ENCODE peak calls at places on chromosome 19, in six cellular contexts. J, Z, Y, F, Q and N are unnamed samples.

GRCh38 chr19:29665826-29666633 is 769 bp downstream of the PLEKHF1 start:
- DNase-seq in J (no peak), Z (peak), Y (peak), F (no peak), Q (peak), N (no peak)

GRCh38 chr19:41929536-41930071 is 1.4 kb upstream of the ERFL start:
- DNase-seq in J (no peak), Z (no peak), Y (no peak), F (no peak), Q (no peak), N (no peak)

GRCh38 chr19:31294189-31294588 is 55.0 kb downstream of the TSHZ3 start:
- DNase-seq in J (no peak), Z (no peak), Y (no peak), F (no peak), Q (no peak), N (no peak)

GRCh38 chr19:38596057-38596981 is 21.4 kb downstream of the MAP4K1 start:
- DNase-seq in J (no peak), Z (no peak), Y (no peak), F (peak), Q (no peak), N (no peak)

GRCh38 chr19:13996928-13997636 is 9.0 kb downstream of the RFX1 start:
- DNase-seq in J (no peak), Z (no peak), Y (no peak), F (no peak), Q (no peak), N (no peak)

GRCh38 chr19:13212759-13213330 is 62.6 kb downstream of the IER2 start:
- DNase-seq in J (no peak), Z (peak), Y (peak), F (peak), Q (peak), N (no peak)

GRCh38 chr19:3668331-3669133 is 31.7 kb downstream of the PIP5K1C start:
- DNase-seq in J (no peak), Z (peak), Y (no peak), F (no peak), Q (no peak), N (no peak)

GRCh38 chr19:37977992-37978391 is 71.0 kb downstream of the SIPA1L3 start:
- DNase-seq in J (no peak), Z (peak), Y (peak), F (no peak), Q (peak), N (no peak)

GRCh38 chr19:39830406-39830805 is 3.6 kb downstream of the DYRK1B start:
- DNase-seq in J (no peak), Z (no peak), Y (no peak), F (no peak), Q (no peak), N (no peak)

GRCh38 chr19:44785271-44785670 is 7.6 kb downstream of the CBLC start:
- DNase-seq in J (no peak), Z (no peak), Y (no peak), F (no peak), Q (no peak), N (no peak)

GRCh38 chr19:19355606-19356139 is 35.0 kb downstream of the MAU2 start:
- DNase-seq in J (no peak), Z (no peak), Y (no peak), F (no peak), Q (no peak), N (no peak)

GRCh38 chr19:18972301-18972831 is 31.3 kb upstream of the HOMER3 start:
- DNase-seq in J (no peak), Z (peak), Y (no peak), F (no peak), Q (peak), N (no peak)

GRCh38 chr19:4456843-4457653 is 546 bp downstream of the UBXN6 start:
- DNase-seq in J (no peak), Z (peak), Y (peak), F (peak), Q (peak), N (no peak)

GRCh38 chr19:33715462-33715861 is 81.2 kb upstream of the KCTD15 start:
- DNase-seq in J (no peak), Z (no peak), Y (no peak), F (no peak), Q (no peak), N (no peak)

GRCh38 chr19:13211426-13212308 is 61.5 kb downstream of the IER2 start:
- DNase-seq in J (no peak), Z (no peak), Y (no peak), F (no peak), Q (no peak), N (no peak)

GRCh38 chr19:58561373-58562125 is 3.1 kb upstream of the UBE2M start:
- DNase-seq in J (no peak), Z (no peak), Y (no peak), F (no peak), Q (no peak), N (no peak)

GRCh38 chr19:55115446-55116065 is 1.9 kb downstream of the PPP1R12C start:
- DNase-seq in J (no peak), Z (peak), Y (no peak), F (no peak), Q (no peak), N (no peak)

GRCh38 chr19:5058456-5059190 is 89.7 kb downstream of the KDM4B start:
- DNase-seq in J (no peak), Z (peak), Y (no peak), F (no peak), Q (no peak), N (no peak)

GRCh38 chr19:57419439-57419838 is 8.5 kb downstream of the ZNF17 start:
- DNase-seq in J (no peak), Z (no peak), Y (no peak), F (no peak), Q (no peak), N (no peak)

GRCh38 chr19:30131722-30132291 is 189.8 kb downstream of the URI1 start:
- DNase-seq in J (no peak), Z (no peak), Y (no peak), F (no peak), Q (no peak), N (no peak)

GRCh38 chr19:5045015-5045414 is 76.1 kb downstream of the KDM4B start:
- DNase-seq in J (no peak), Z (no peak), Y (no peak), F (no peak), Q (no peak), N (no peak)

GRCh38 chr19:7115721-7116120 is 46.2 kb downstream of the ZNF557 start:
- DNase-seq in J (no peak), Z (no peak), Y (no peak), F (no peak), Q (no peak), N (no peak)

GRCh38 chr19:43470288-43470687 is 4.9 kb upstream of the LYPD3 start:
- DNase-seq in J (no peak), Z (peak), Y (no peak), F (no peak), Q (no peak), N (no peak)

GRCh38 chr19:18291590-18292459 is 10.4 kb upstream of the JUND start:
- DNase-seq in J (no peak), Z (peak), Y (peak), F (peak), Q (peak), N (no peak)

GRCh38 chr19:57927587-57927986 is 7.6 kb downstream of the ZNF418 start:
- DNase-seq in J (no peak), Z (no peak), Y (no peak), F (no peak), Q (no peak), N (no peak)

GRCh38 chr19:7870571-7871279 is 3.5 kb downstream of the PRR36 start:
- DNase-seq in J (no peak), Z (no peak), Y (peak), F (peak), Q (no peak), N (no peak)

GRCh38 chr19:42169486-42169885 is 37.2 kb upstream of the POU2F2 start:
- DNase-seq in J (no peak), Z (no peak), Y (no peak), F (no peak), Q (no peak), N (no peak)

GRCh38 chr19:7879102-7879770 is 5.0 kb upstream of the PRR36 start:
- DNase-seq in J (no peak), Z (no peak), Y (no peak), F (no peak), Q (no peak), N (no peak)

GRCh38 chr19:32971715-32972540 is at the start of the genes CEP89 and FAAP24:
- DNase-seq in J (peak), Z (peak), Y (peak), F (peak), Q (peak), N (peak)

GRCh38 chr19:51326216-51327065 is 15.0 kb downstream of the IGLON5 start:
- DNase-seq in J (no peak), Z (no peak), Y (no peak), F (no peak), Q (no peak), N (no peak)

GRCh38 chr19:32866061-32866460 is 3.5 kb downstream of the SLC7A9 start:
- DNase-seq in J (no peak), Z (no peak), Y (no peak), F (no peak), Q (no peak), N (no peak)

GRCh38 chr19:45637890-45638667 is 1.1 kb downstream of the EML2 start:
- DNase-seq in J (peak), Z (peak), Y (no peak), F (no peak), Q (peak), N (no peak)

GRCh38 chr19:54493967-54494585 is 8.6 kb upstream of the LAIR2 start:
- DNase-seq in J (no peak), Z (no peak), Y (peak), F (no peak), Q (no peak), N (no peak)

GRCh38 chr19:33440682-33441081 is 67.2 kb downstream of the CEBPG start:
- DNase-seq in J (no peak), Z (no peak), Y (no peak), F (no peak), Q (no peak), N (no peak)

GRCh38 chr19:48506138-48506733 is 5.4 kb downstream of the LMTK3 start:
- DNase-seq in J (no peak), Z (peak), Y (peak), F (peak), Q (peak), N (no peak)